ENCODE peak calls at places on chromosomes 4 and X, in eight cellular contexts. L, J, F, U, Y, X, C and V are unnamed samples.

GRCh38 chr4:8198906-8199593 is at the start of gene SH3TC1:
- DNase-seq in L (peak), J (peak), F (peak), U (peak), Y (peak), X (no peak), C (peak), V (peak)

GRCh38 chr4:56689231-56689630 is 8.1 kb upstream of the HOPX start:
- DNase-seq in L (no peak), J (no peak), F (no peak), U (no peak), Y (no peak), X (no peak), C (no peak), V (no peak)

GRCh38 chrX:116318672-116319071 is 117.7 kb upstream of the SLC6A14 start:
- DNase-seq in L (no peak), J (no peak), F (no peak), U (no peak), Y (no peak), X (no peak), C (peak), V (peak)

GRCh38 chrX:110665636-110666035 is 130.0 kb downstream of the CHRDL1 start:
- DNase-seq in L (no peak), J (peak), F (no peak), U (peak), Y (no peak), X (peak), C (peak), V (no peak)

GRCh38 chr4:71472946-71473345 is 134.1 kb downstream of the SLC4A4 start:
- DNase-seq in L (no peak), J (no peak), F (no peak), U (no peak), Y (no peak), X (peak), C (no peak), V (peak)

GRCh38 chr4:81604683-81605082 is 133.0 kb upstream of the RASGEF1B start:
- DNase-seq in L (no peak), J (no peak), F (peak), U (no peak), Y (no peak), X (no peak), C (no peak), V (no peak)

GRCh38 chr4:52126946-52127345 is 75.8 kb downstream of the SPATA18 start:
- DNase-seq in L (no peak), J (no peak), F (no peak), U (no peak), Y (no peak), X (peak), C (no peak), V (peak)

GRCh38 chr4:73069338-73070071 is at the start of gene COX18:
- DNase-seq in L (peak), J (peak), F (peak), U (peak), Y (peak), X (peak), C (peak), V (peak)

GRCh38 chr4:112702892-112703291 is 65.9 kb downstream of the LARP7 start:
- DNase-seq in L (no peak), J (no peak), F (no peak), U (no peak), Y (no peak), X (no peak), C (no peak), V (no peak)

GRCh38 chr4:73573794-73574528 is 46.3 kb downstream of the RASSF6 start:
- DNase-seq in L (no peak), J (no peak), F (peak), U (peak), Y (peak), X (peak), C (peak), V (peak)

GRCh38 chr4:8905773-8906667 is 34.4 kb upstream of the HMX1 start:
- DNase-seq in L (no peak), J (no peak), F (no peak), U (no peak), Y (peak), X (no peak), C (no peak), V (no peak)

GRCh38 chrX:151359931-151360871 is 36.8 kb upstream of the VMA21 start:
- DNase-seq in L (peak), J (peak), F (peak), U (peak), Y (peak), X (no peak), C (peak), V (no peak)

GRCh38 chr4:183746305-183747229 is 87.5 kb downstream of the TRAPPC11 start:
- DNase-seq in L (no peak), J (no peak), F (no peak), U (no peak), Y (no peak), X (no peak), C (no peak), V (peak)

GRCh38 chr4:151184523-151185458 is 85.4 kb downstream of the RPS3A start:
- DNase-seq in L (no peak), J (no peak), F (no peak), U (no peak), Y (no peak), X (no peak), C (no peak), V (peak)

GRCh38 chrX:68838571-68838910 is 9.7 kb downstream of the EFNB1 start:
- DNase-seq in L (no peak), J (no peak), F (no peak), U (no peak), Y (no peak), X (no peak), C (no peak), V (no peak)

GRCh38 chr4:51894246-51894645 is 51.3 kb downstream of the DCUN1D4 start:
- DNase-seq in L (no peak), J (no peak), F (no peak), U (no peak), Y (no peak), X (peak), C (no peak), V (peak)